ENCODE peak calls at places on chromosomes 6 and 20, in seven cellular contexts. One of them, this sample, is unnamed. For H3K9me3, the result is how much of the 10 kb centered on the place peaks cover.

GRCh38 chr6:3869632-3870527 is 20.7 kb downstream of the FAM50B start:
- DNase-seq in PC-3: no peak
- DNase-seq in thoracic aorta: no peak
- DNase-seq in RWPE2: no peak
- DNase-seq in SJSA1: no peak
- DNase-seq in heart right ventricle: no peak
- DNase-seq in PC-9: no peak
- DNase-seq in this sample: no peak

GRCh38 chr6:109770047-109770446 is 79.0 kb downstream of the FIG4 start:
- DNase-seq in heart right ventricle: no peak
- DNase-seq in SJSA1: no peak
- DNase-seq in PC-9: no peak
- DNase-seq in RWPE2: no peak
- DNase-seq in thoracic aorta: no peak
- DNase-seq in PC-3: no peak
- DNase-seq in this sample: no peak

GRCh38 chr6:24524801-24525200 is 30.0 kb downstream of the ALDH5A1 start:
- DNase-seq in SJSA1: no peak
- DNase-seq in PC-9: peak
- DNase-seq in heart right ventricle: no peak
- DNase-seq in thoracic aorta: no peak
- DNase-seq in PC-3: peak
- DNase-seq in RWPE2: no peak
- DNase-seq in this sample: no peak

GRCh38 chr20:20743511-20744169 is 31.2 kb upstream of the RALGAPA2 start:
- DNase-seq in SJSA1: no peak
- DNase-seq in thoracic aorta: peak
- DNase-seq in RWPE2: no peak
- DNase-seq in PC-3: no peak
- DNase-seq in heart right ventricle: peak
- DNase-seq in PC-9: no peak
- DNase-seq in this sample: no peak

GRCh38 chr20:57265649-57266250 is 691 bp downstream of the BMP7 start:
- DNase-seq in thoracic aorta: no peak
- DNase-seq in heart right ventricle: no peak
- DNase-seq in PC-9: no peak
- DNase-seq in PC-3: no peak
- DNase-seq in RWPE2: no peak
- DNase-seq in SJSA1: no peak
- DNase-seq in this sample: no peak

GRCh38 chr20:43731469-43731868 is 4.7 kb upstream of the GTSF1L start:
- DNase-seq in SJSA1: no peak
- DNase-seq in PC-9: no peak
- DNase-seq in PC-3: peak
- DNase-seq in thoracic aorta: no peak
- DNase-seq in RWPE2: no peak
- DNase-seq in heart right ventricle: no peak
- DNase-seq in this sample: no peak

GRCh38 chr6:30002871-30003270 is 58.2 kb upstream of the POLR1H start:
- DNase-seq in thoracic aorta: no peak
- DNase-seq in RWPE2: no peak
- DNase-seq in PC-3: peak
- DNase-seq in SJSA1: no peak
- DNase-seq in PC-9: no peak
- DNase-seq in heart right ventricle: no peak
- DNase-seq in this sample: no peak

GRCh38 chr6:16850332-16851022 is 89.2 kb upstream of the ATXN1 start:
- DNase-seq in PC-3: peak
- DNase-seq in thoracic aorta: no peak
- DNase-seq in RWPE2: no peak
- DNase-seq in heart right ventricle: no peak
- DNase-seq in PC-9: peak
- DNase-seq in SJSA1: no peak
- DNase-seq in this sample: no peak

GRCh38 chr6:134938896-134939295 is 11.0 kb downstream of the ALDH8A1 start:
- DNase-seq in thoracic aorta: no peak
- DNase-seq in PC-9: no peak
- DNase-seq in heart right ventricle: no peak
- DNase-seq in SJSA1: no peak
- DNase-seq in RWPE2: no peak
- DNase-seq in PC-3: no peak
- DNase-seq in this sample: no peak

GRCh38 chr6:79946773-79947190 is 571 bp downstream of the ELOVL4 start:
- DNase-seq in PC-3: peak
- DNase-seq in thoracic aorta: no peak
- DNase-seq in heart right ventricle: no peak
- DNase-seq in RWPE2: peak
- DNase-seq in PC-9: no peak
- DNase-seq in SJSA1: peak
- DNase-seq in this sample: peak

GRCh38 chr20:52798124-52798523 is 174.0 kb upstream of the TSHZ2 start:
- DNase-seq in thoracic aorta: no peak
- DNase-seq in heart right ventricle: no peak
- DNase-seq in SJSA1: no peak
- DNase-seq in PC-3: no peak
- DNase-seq in PC-9: no peak
- DNase-seq in RWPE2: no peak
- DNase-seq in this sample: no peak

GRCh38 chr6:7763896-7764295 is 38.0 kb downstream of the BMP6 start:
- DNase-seq in PC-9: no peak
- DNase-seq in PC-3: no peak
- DNase-seq in heart right ventricle: no peak
- DNase-seq in SJSA1: no peak
- DNase-seq in thoracic aorta: no peak
- DNase-seq in RWPE2: no peak
- DNase-seq in this sample: no peak

GRCh38 chr6:35330541-35331119 is 11.7 kb upstream of the PPARD start:
- DNase-seq in RWPE2: no peak
- DNase-seq in thoracic aorta: no peak
- DNase-seq in PC-9: no peak
- DNase-seq in SJSA1: no peak
- DNase-seq in PC-3: no peak
- DNase-seq in heart right ventricle: no peak
- DNase-seq in this sample: no peak

GRCh38 chr6:93416575-93417420 is 2.6 kb downstream of the EPHA7 start:
- DNase-seq in PC-9: no peak
- DNase-seq in SJSA1: no peak
- DNase-seq in PC-3: peak
- DNase-seq in thoracic aorta: no peak
- DNase-seq in heart right ventricle: peak
- DNase-seq in RWPE2: no peak
- DNase-seq in this sample: no peak

GRCh38 chr6:111758608-111759293 is 114.5 kb downstream of the FYN start:
- DNase-seq in PC-3: no peak
- DNase-seq in thoracic aorta: no peak
- DNase-seq in SJSA1: no peak
- DNase-seq in RWPE2: no peak
- DNase-seq in PC-9: no peak
- DNase-seq in heart right ventricle: no peak
- DNase-seq in this sample: no peak

GRCh38 chr6:41439524-41440418 is 104.4 kb downstream of the NCR2 start:
- DNase-seq in RWPE2: no peak
- DNase-seq in SJSA1: no peak
- DNase-seq in thoracic aorta: no peak
- DNase-seq in PC-3: no peak
- DNase-seq in PC-9: no peak
- DNase-seq in heart right ventricle: no peak
- DNase-seq in this sample: no peak

GRCh38 chr20:36175475-36175995 is 21.0 kb downstream of the EPB41L1 start:
- DNase-seq in PC-3: no peak
- DNase-seq in PC-9: no peak
- DNase-seq in SJSA1: no peak
- DNase-seq in RWPE2: no peak
- DNase-seq in heart right ventricle: no peak
- DNase-seq in thoracic aorta: no peak
- DNase-seq in this sample: no peak

GRCh38 chr20:30816182-30816645 is 441.2 kb upstream of the DEFB115 start:
- DNase-seq in RWPE2: peak
- DNase-seq in thoracic aorta: no peak
- DNase-seq in SJSA1: no peak
- DNase-seq in PC-3: no peak
- DNase-seq in PC-9: no peak
- DNase-seq in heart right ventricle: no peak
- DNase-seq in this sample: peak

GRCh38 chr6:151289399-151290007 is 49.7 kb downstream of the AKAP12 start:
- DNase-seq in PC-9: no peak
- DNase-seq in PC-3: no peak
- DNase-seq in thoracic aorta: no peak
- DNase-seq in RWPE2: no peak
- DNase-seq in SJSA1: no peak
- DNase-seq in heart right ventricle: no peak
- DNase-seq in this sample: no peak

GRCh38 chr6:27862396-27863061 is 49.7 kb downstream of the OR2B2 start:
- DNase-seq in SJSA1: no peak
- DNase-seq in thoracic aorta: no peak
- DNase-seq in RWPE2: no peak
- DNase-seq in PC-3: peak
- DNase-seq in heart right ventricle: no peak
- DNase-seq in PC-9: no peak
- DNase-seq in this sample: no peak

GRCh38 chr20:60422848-60423247 is 464.6 kb downstream of the CDH26 start:
- DNase-seq in PC-3: no peak
- DNase-seq in thoracic aorta: no peak
- DNase-seq in heart right ventricle: no peak
- DNase-seq in SJSA1: no peak
- DNase-seq in RWPE2: peak
- DNase-seq in PC-9: no peak
- DNase-seq in this sample: no peak
- H3K9me3 ChIP-seq in PC-3: under half
- H3K9me3 ChIP-seq in thoracic aorta: under half
- H3K9me3 ChIP-seq in heart right ventricle: under half
- H3K9me3 ChIP-seq in SJSA1: under half
- H3K9me3 ChIP-seq in RWPE2: under half
- H3K9me3 ChIP-seq in PC-9: under half
- H3K9me3 ChIP-seq in this sample: under half

DNA sequence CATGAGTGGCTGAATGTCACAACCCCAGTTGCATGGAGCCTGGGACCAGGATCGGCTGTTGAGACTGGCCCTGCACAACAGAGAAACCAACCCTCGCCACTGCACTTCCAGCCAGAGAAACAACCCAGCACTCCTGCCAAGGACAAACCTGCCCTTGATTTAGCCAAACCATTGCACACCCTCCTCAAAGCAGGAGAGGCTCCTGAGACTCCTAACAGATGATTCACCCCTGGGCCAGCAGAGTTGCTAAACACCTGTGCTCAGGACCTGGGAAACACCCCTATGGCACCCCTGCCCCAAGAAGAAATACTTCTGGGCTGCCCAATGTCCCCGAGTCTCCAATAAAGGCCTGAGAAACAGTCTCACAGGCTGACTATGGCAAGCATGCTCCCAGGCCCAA is 17.8 kb downstream of the WDR27 start:
- DNase-seq in thoracic aorta: no peak
- DNase-seq in heart right ventricle: no peak
- DNase-seq in RWPE2: no peak
- DNase-seq in PC-9: no peak
- DNase-seq in SJSA1: no peak
- DNase-seq in PC-3: no peak
- DNase-seq in this sample: no peak
- H3K9me3 ChIP-seq in thoracic aorta: under half
- H3K9me3 ChIP-seq in heart right ventricle: under half
- H3K9me3 ChIP-seq in RWPE2: under half
- H3K9me3 ChIP-seq in PC-9: under half
- H3K9me3 ChIP-seq in SJSA1: under half
- H3K9me3 ChIP-seq in PC-3: under half
- H3K9me3 ChIP-seq in this sample: under half

GRCh38 chr6:88653936-88654335 is 309.5 kb downstream of the RNGTT start:
- DNase-seq in heart right ventricle: no peak
- DNase-seq in thoracic aorta: no peak
- DNase-seq in PC-9: no peak
- DNase-seq in SJSA1: no peak
- DNase-seq in PC-3: no peak
- DNase-seq in RWPE2: no peak
- DNase-seq in this sample: no peak
- H3K9me3 ChIP-seq in heart right ventricle: under half
- H3K9me3 ChIP-seq in thoracic aorta: under half
- H3K9me3 ChIP-seq in PC-9: under half
- H3K9me3 ChIP-seq in SJSA1: under half
- H3K9me3 ChIP-seq in PC-3: under half
- H3K9me3 ChIP-seq in RWPE2: under half
- H3K9me3 ChIP-seq in this sample: under half

GRCh38 chr20:35077341-35077740 is 15.3 kb downstream of the TRPC4AP start:
- DNase-seq in PC-3: no peak
- DNase-seq in PC-9: no peak
- DNase-seq in SJSA1: no peak
- DNase-seq in thoracic aorta: no peak
- DNase-seq in RWPE2: no peak
- DNase-seq in heart right ventricle: no peak
- DNase-seq in this sample: no peak
- H3K9me3 ChIP-seq in PC-3: under half
- H3K9me3 ChIP-seq in PC-9: under half
- H3K9me3 ChIP-seq in SJSA1: under half
- H3K9me3 ChIP-seq in thoracic aorta: under half
- H3K9me3 ChIP-seq in RWPE2: under half
- H3K9me3 ChIP-seq in heart right ventricle: under half
- H3K9me3 ChIP-seq in this sample: under half

GRCh38 chr20:29790510-29790909 is 1467.0 kb upstream of the DEFB115 start:
- DNase-seq in heart right ventricle: no peak
- DNase-seq in PC-9: no peak
- DNase-seq in thoracic aorta: no peak
- DNase-seq in SJSA1: no peak
- DNase-seq in PC-3: no peak
- DNase-seq in RWPE2: no peak
- DNase-seq in this sample: no peak
- H3K9me3 ChIP-seq in heart right ventricle: under half
- H3K9me3 ChIP-seq in PC-9: under half
- H3K9me3 ChIP-seq in thoracic aorta: under half
- H3K9me3 ChIP-seq in SJSA1: under half
- H3K9me3 ChIP-seq in PC-3: under half
- H3K9me3 ChIP-seq in RWPE2: under half
- H3K9me3 ChIP-seq in this sample: under half

GRCh38 chr6:130617658-130618057 is 209.5 kb upstream of the SMLR1 start:
- DNase-seq in PC-3: no peak
- DNase-seq in thoracic aorta: no peak
- DNase-seq in heart right ventricle: no peak
- DNase-seq in RWPE2: no peak
- DNase-seq in SJSA1: no peak
- DNase-seq in PC-9: no peak
- DNase-seq in this sample: no peak
- H3K9me3 ChIP-seq in PC-3: under half
- H3K9me3 ChIP-seq in thoracic aorta: under half
- H3K9me3 ChIP-seq in heart right ventricle: under half
- H3K9me3 ChIP-seq in RWPE2: under half
- H3K9me3 ChIP-seq in SJSA1: under half
- H3K9me3 ChIP-seq in PC-9: under half
- H3K9me3 ChIP-seq in this sample: under half